ENCODE peak calls at places on chromosomes 6 and 20, in eight cellular contexts. R is AG10803, T is K562, Z is gastrocnemius medialis, C is stomach, P is hepatocyte, F is tibial artery, H is IMR-90. E is an unnamed sample.

GRCh38 chr20:62818592-62819493 is 2.0 kb downstream of the COL9A3 start:
- DNase-seq in R (no peak), T (no peak), Z (no peak), C (peak; percentile 81), P (peak; percentile 78), F (no peak), H (peak; percentile 9), E (no peak)

GRCh38 chr6:14922706-14923105 is 323.2 kb upstream of the JARID2 start:
- DNase-seq in R (no peak), T (no peak), Z (no peak), C (no peak), P (no peak), F (no peak), H (no peak), E (no peak)

GRCh38 chr6:106417572-106418147 is 57.1 kb downstream of the CRYBG1 start:
- DNase-seq in R (no peak), T (no peak), Z (no peak), C (no peak), P (no peak), F (no peak), H (no peak), E (no peak)

GRCh38 chr6:37704066-37704465 is 6.4 kb upstream of the MDGA1 start:
- DNase-seq in R (no peak), T (no peak), Z (no peak), C (no peak), P (no peak), F (no peak), H (no peak), E (no peak)

GRCh38 chr20:50027611-50028105 is 44.9 kb downstream of the SNAI1 start:
- DNase-seq in R (peak; percentile 90), T (peak; percentile 49), Z (no peak), C (no peak), P (peak; percentile 78), F (peak; percentile 94), H (peak; percentile 92), E (peak; percentile 46)

GRCh38 chr6:15036690-15037245 is 209.1 kb upstream of the JARID2 start:
- DNase-seq in R (no peak), T (peak; percentile 80), Z (peak; percentile 93), C (peak; percentile 39), P (peak; percentile 89), F (no peak), H (no peak), E (no peak)

GRCh38 chr6:154488802-154489437 is 21.6 kb downstream of the CNKSR3 start:
- DNase-seq in R (peak; percentile 70), T (no peak), Z (no peak), C (no peak), P (no peak), F (no peak), H (peak; percentile 74), E (peak; percentile 43)

GRCh38 chr6:164911873-164912580 is 397.4 kb downstream of the C6orf118 start:
- DNase-seq in R (peak; percentile 6), T (no peak), Z (no peak), C (no peak), P (no peak), F (no peak), H (no peak), E (no peak)

GRCh38 chr20:32880635-32881034 is 21.9 kb downstream of the EFCAB8 start:
- DNase-seq in R (no peak), T (no peak), Z (no peak), C (no peak), P (no peak), F (no peak), H (no peak), E (no peak)

GRCh38 chr6:7228662-7229375 is 84.2 kb downstream of the SSR1 start:
- DNase-seq in R (no peak), T (no peak), Z (no peak), C (no peak), P (no peak), F (no peak), H (no peak), E (no peak)

GRCh38 chr6:49790340-49790739 is 3.3 kb upstream of the PGK2 start:
- DNase-seq in R (no peak), T (no peak), Z (no peak), C (no peak), P (no peak), F (no peak), H (no peak), E (no peak)

GRCh38 chr20:58894652-58895051 is 42.1 kb downstream of the GNAS start:
- DNase-seq in R (no peak), T (no peak), Z (no peak), C (no peak), P (no peak), F (no peak), H (no peak), E (no peak)
- H3K4me3 ChIP-seq in R (peak overlapping the region; percentile 77), T (no peak overlapping the region), Z (peak overlapping the region; percentile 7), C (no peak overlapping the region), P (peak overlapping the region; percentile 97), F (peak overlapping the region; percentile 4), H (no peak overlapping the region), E (no peak overlapping the region)

GRCh38 chr6:137136065-137136464 is 37.4 kb downstream of the IL22RA2 start:
- DNase-seq in R (no peak), T (no peak), Z (no peak), C (no peak), P (no peak), F (no peak), H (no peak), E (no peak)
- TF ChIP-seq CTCF in R (peak; percentile 27), T (no peak), Z (no peak), C (no peak), P (peak; percentile 9), F (no peak), H (peak; percentile 35), E (peak; percentile 38)

GRCh38 chr6:36340671-36341454 is 4.2 kb upstream of the BNIP5 start:
- DNase-seq in R (peak; percentile 57), T (peak; percentile 84), Z (no peak), C (peak; percentile 85), P (peak; percentile 81), F (peak; percentile 85), H (peak; percentile 59), E (no peak)
- H3K4me3 ChIP-seq in R (peak overlapping the region; percentile 49), T (peak overlapping the region; percentile 15), Z (no peak overlapping the region), C (peak overlapping the region; percentile 23), P (no peak overlapping the region), F (peak overlapping the region; percentile 32), H (no peak overlapping the region), E (peak overlapping the region; percentile 28)

GRCh38 chr20:22815584-22815983 is 219.5 kb upstream of the SSTR4 start:
- DNase-seq in R (no peak), T (no peak), Z (no peak), C (no peak), P (no peak), F (no peak), H (no peak), E (no peak)
- TF ChIP-seq CTCF in R (no peak), T (peak; percentile 17), Z (no peak), C (no peak), P (peak; percentile 25), F (no peak), H (no peak), E (no peak)

DNA sequence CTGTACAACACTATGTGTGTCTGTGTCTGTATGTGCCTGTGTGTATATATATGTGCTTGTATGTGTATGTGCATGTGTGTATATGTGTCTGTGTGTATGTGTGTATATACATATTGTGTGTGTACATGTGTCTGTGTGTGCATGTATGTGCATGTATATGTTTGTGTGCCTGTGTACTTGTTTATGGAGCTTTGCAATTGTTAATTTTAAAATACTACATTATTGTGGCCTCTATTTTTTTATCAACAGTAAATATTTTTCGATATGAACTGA is 105.7 kb upstream of the CST7 start:
- DNase-seq in R (no peak), T (no peak), Z (no peak), C (no peak), P (no peak), F (no peak), H (no peak), E (no peak)
- H3K4me3 ChIP-seq in R (no peak overlapping the region), T (no peak overlapping the region), Z (no peak overlapping the region), C (no peak overlapping the region), P (no peak overlapping the region), F (no peak overlapping the region), H (no peak overlapping the region), E (no peak overlapping the region)

GRCh38 chr20:63958471-63958870 is 2.3 kb upstream of the UCKL1 start:
- DNase-seq in R (no peak), T (no peak), Z (no peak), C (no peak), P (no peak), F (no peak), H (no peak), E (no peak)

GRCh38 chr20:63955846-63956663 is at the start of gene UCKL1:
- DNase-seq in R (peak; percentile 91), T (peak; percentile 79), Z (peak; percentile 85), C (peak; percentile 94), P (peak; percentile 96), F (peak; percentile 95), H (peak; percentile 91), E (peak; percentile 50)

GRCh38 chr20:63957690-63958441 is 1.6 kb upstream of the UCKL1 start:
- DNase-seq in R (no peak), T (peak; percentile 76), Z (no peak), C (peak; percentile 71), P (peak; percentile 86), F (no peak), H (peak; percentile 23), E (no peak)

GRCh38 chr20:63956664-63957003 is 418 bp upstream of the UCKL1 start:
- DNase-seq in R (no peak), T (no peak), Z (no peak), C (no peak), P (no peak), F (no peak), H (no peak), E (no peak)

GRCh38 chr20:63957004-63957689 is 931 bp upstream of the UCKL1 start:
- DNase-seq in R (peak; percentile 56), T (peak; percentile 76), Z (peak; percentile 72), C (peak; percentile 71), P (peak; percentile 84), F (peak; percentile 88), H (peak; percentile 49), E (no peak)
- TF ChIP-seq CTCF in R (no peak), T (no peak), Z (no peak), C (no peak), P (peak; percentile 7), F (peak; percentile 26), H (no peak), E (peak; percentile 43)